ENCODE peak calls at places on chromosome 15, in six cellular contexts. F, U, C, Q, G and Z are unnamed samples.

GRCh38 chr15:58980351-58980939 is 7.0 kb upstream of the RNF111 start:
- DNase-seq in C (peak), U (peak), F (no peak), Q (no peak), G (no peak), Z (no peak)

GRCh38 chr15:68818088-68818670 is 2.5 kb downstream of the ANP32A start:
- DNase-seq in Q (peak), G (peak), C (peak), F (peak), U (no peak), Z (peak)

GRCh38 chr15:55683366-55683765 is 59.6 kb downstream of the PRTG start:
- DNase-seq in C (no peak), U (no peak), F (no peak), G (no peak), Q (no peak), Z (no peak)

GRCh38 chr15:79088426-79089205 is 2.0 kb downstream of the RASGRF1 start:
- DNase-seq in C (no peak), U (no peak), F (no peak), Q (no peak), G (no peak), Z (no peak)

GRCh38 chr15:40242671-40243070 is 3.8 kb downstream of the PAK6 start:
- DNase-seq in G (peak), F (no peak), U (no peak), C (no peak), Q (no peak), Z (no peak)

GRCh38 chr15:48627260-48627969 is 18.1 kb downstream of the FBN1 start:
- DNase-seq in Q (no peak), U (no peak), C (no peak), F (no peak), G (no peak), Z (no peak)

GRCh38 chr15:98363955-98364354 is 284.4 kb upstream of the IGF1R start:
- DNase-seq in G (no peak), U (no peak), Q (no peak), F (no peak), C (no peak), Z (no peak)

GRCh38 chr15:43975326-43975725 is 148.5 kb downstream of the WDR76 start:
- DNase-seq in Q (no peak), F (no peak), C (no peak), G (no peak), U (no peak), Z (no peak)

GRCh38 chr15:99450896-99451358 is 114.9 kb upstream of the MEF2A start:
- DNase-seq in C (no peak), Q (peak), F (peak), G (peak), U (no peak), Z (peak)

GRCh38 chr15:26889298-26889898 is 22.5 kb downstream of the GABRA5 start:
- DNase-seq in Q (no peak), G (no peak), F (peak), C (peak), U (peak), Z (peak)

GRCh38 chr15:78129098-78130011 is 1.9 kb downstream of the CIB2 start:
- DNase-seq in Q (no peak), U (no peak), G (no peak), F (peak), C (no peak), Z (peak)

GRCh38 chr15:31977812-31978662 is 52.3 kb upstream of the CHRNA7 start:
- DNase-seq in U (peak), F (peak), Q (no peak), C (peak), G (no peak), Z (peak)

GRCh38 chr15:66593219-66593780 is 27.5 kb upstream of the LCTL start:
- DNase-seq in U (no peak), G (no peak), Q (no peak), F (no peak), C (no peak), Z (peak)

GRCh38 chr15:69758810-69759410 is 306.3 kb downstream of the RPLP1 start:
- DNase-seq in F (peak), U (no peak), Q (no peak), G (no peak), C (no peak), Z (peak)

GRCh38 chr15:99842071-99842470 is 108.8 kb upstream of the LYSMD4 start:
- DNase-seq in F (no peak), G (no peak), Q (no peak), U (no peak), C (no peak), Z (no peak)

GRCh38 chr15:70528270-70528706 is 235.1 kb downstream of the UACA start:
- DNase-seq in Q (no peak), G (no peak), C (no peak), U (peak), F (no peak), Z (peak)

GRCh38 chr15:56802164-56802563 is 68.9 kb upstream of the ZNF280D start:
- DNase-seq in U (no peak), Q (no peak), G (no peak), F (no peak), C (no peak), Z (no peak)

GRCh38 chr15:95894407-95894956 is 436.0 kb upstream of the NR2F2 start:
- DNase-seq in F (no peak), U (no peak), G (no peak), Q (no peak), C (no peak), Z (no peak)

GRCh38 chr15:90529369-90530249 is at the start of gene CRTC3:
- DNase-seq in G (peak), Q (peak), C (peak), U (no peak), F (peak), Z (peak)

GRCh38 chr15:26702381-26702780 is 70.5 kb downstream of the GABRB3 start:
- DNase-seq in U (no peak), F (no peak), Q (no peak), G (no peak), C (no peak), Z (no peak)

GRCh38 chr15:95975212-95975611 is 355.3 kb upstream of the NR2F2 start:
- DNase-seq in F (no peak), Q (no peak), G (no peak), U (no peak), C (no peak), Z (no peak)

GRCh38 chr15:49898097-49898496 is 220.9 kb downstream of the ATP8B4 start:
- DNase-seq in U (no peak), F (no peak), C (peak), Q (no peak), G (no peak), Z (no peak)

DNA sequence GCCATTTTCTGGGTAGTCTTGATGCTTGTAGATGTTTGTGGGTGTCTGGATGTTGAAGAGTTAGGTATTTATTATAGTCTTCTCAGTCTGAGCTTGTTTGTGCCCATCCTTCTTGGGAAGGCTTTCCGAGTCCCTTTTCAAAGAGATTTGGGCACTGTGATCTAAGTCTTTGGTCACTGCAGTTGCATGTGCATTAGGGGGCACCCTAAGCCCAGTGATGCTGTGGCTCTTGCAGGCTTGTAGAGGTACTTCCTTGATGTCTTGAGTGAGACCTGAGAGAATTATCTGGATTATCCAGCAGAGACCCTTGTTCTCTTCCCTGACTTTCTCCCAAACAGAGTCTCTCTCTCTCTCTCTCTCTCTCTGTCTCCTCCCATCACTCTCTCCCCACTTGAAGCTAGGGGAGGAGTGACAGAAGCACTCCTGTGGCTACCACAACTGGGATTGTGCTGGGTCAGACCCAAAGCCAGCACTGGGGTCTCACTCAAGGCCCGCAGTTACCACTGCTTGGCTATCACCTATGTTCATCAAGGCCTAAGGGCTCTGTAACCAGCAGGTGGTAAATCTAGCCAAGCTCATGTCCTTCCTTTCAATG is 68.5 kb downstream of the TMCO5A start:
- DNase-seq in C (peak), Q (no peak), U (peak), G (no peak), F (peak), Z (peak)
- TF ChIP-seq POLR2A in C (no peak), Q (no peak), U (no peak), G (no peak), F (no peak), Z (no peak)

GRCh38 chr15:41513282-41514227 is at the start of gene LTK:
- DNase-seq in F (no peak), U (peak), Q (no peak), C (no peak), G (no peak), Z (no peak)
- TF ChIP-seq POLR2A in F (no peak), U (no peak), Q (no peak), C (no peak), G (no peak), Z (no peak)

DNA sequence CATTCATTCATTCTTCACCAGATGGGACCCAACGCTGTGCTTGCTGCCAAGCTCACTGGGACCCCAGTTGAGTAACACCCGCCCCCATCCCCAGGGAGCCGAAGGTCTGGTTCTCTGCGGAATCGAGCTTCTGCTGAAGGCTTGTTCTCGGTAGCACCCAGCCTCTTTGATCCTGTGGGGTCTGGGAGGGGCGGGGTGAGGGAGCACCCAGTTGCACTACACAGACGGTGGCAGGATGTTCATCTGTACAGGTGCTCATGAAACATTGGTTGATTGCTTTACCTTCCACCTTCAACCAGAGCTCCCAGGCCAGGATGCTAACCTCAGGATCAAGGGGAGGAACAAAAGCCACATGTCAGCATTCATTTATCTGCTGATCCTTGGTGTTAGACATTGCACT is 77.7 kb upstream of the RGMA start:
- DNase-seq in C (no peak), Q (no peak), U (no peak), F (no peak), G (no peak), Z (no peak)
- TF ChIP-seq POLR2A in C (no peak), Q (no peak), U (no peak), F (no peak), G (no peak), Z (no peak)

GRCh38 chr15:42581272-42581730 is 5.9 kb downstream of the STARD9 start:
- DNase-seq in G (peak), C (peak), F (peak), Q (peak), U (no peak), Z (peak)
- TF ChIP-seq POLR2A in G (no peak), C (no peak), F (no peak), Q (peak), U (no peak), Z (no peak)